ENCODE peak calls at places on chromosomes 13 and 19, in eight cellular contexts. O is IMR-90; C is effector memory CD4-positive, alpha-beta T cell; S is tibial artery; F is upper lobe of right lung; Z is kidney; X is CD8-positive, alpha-beta memory T cell; Y is heart right ventricle. Q is an unnamed sample. For H3K4me1, the result is how much of the 10 kb centered on the place peaks cover.

GRCh38 chr13:97855570-97855970 is 97.9 kb upstream of the IPO5 start:
- DNase-seq in O (peak), C (no peak), S (no peak), F (no peak), Z (no peak), X (no peak), Y (peak), Q (no peak)

GRCh38 chr13:102580552-102581169 is 16.1 kb upstream of the TPP2 start:
- DNase-seq in O (peak), C (no peak), S (no peak), F (no peak), Z (no peak), X (peak), Y (peak), Q (no peak)

GRCh38 chr13:45207319-45207718 is 6.5 kb upstream of the KCTD4 start:
- DNase-seq in O (no peak), C (no peak), S (no peak), F (no peak), Z (no peak), X (no peak), Y (no peak), Q (no peak)

GRCh38 chr13:80558074-80558473 is 217.1 kb upstream of the SPRY2 start:
- DNase-seq in O (no peak), C (no peak), S (no peak), F (no peak), Z (no peak), X (no peak), Y (no peak), Q (no peak)

GRCh38 chr19:16027528-16027927 is 48.8 kb upstream of the TPM4 start:
- DNase-seq in O (no peak), C (no peak), S (no peak), F (no peak), Z (no peak), X (no peak), Y (no peak), Q (no peak)

GRCh38 chr19:36488816-36489138 is 584 bp downstream of the ZNF566 start:
- DNase-seq in O (no peak), C (no peak), S (no peak), F (no peak), Z (no peak), X (no peak), Y (peak), Q (no peak)

GRCh38 chr19:784541-784940 is 12.7 kb upstream of the PTBP1 start:
- DNase-seq in O (no peak), C (no peak), S (no peak), F (no peak), Z (no peak), X (no peak), Y (no peak), Q (no peak)

GRCh38 chr19:15173746-15174404 is 26.9 kb downstream of the NOTCH3 start:
- DNase-seq in O (no peak), C (no peak), S (no peak), F (no peak), Z (no peak), X (no peak), Y (no peak), Q (no peak)

GRCh38 chr13:82698383-82698782 is 1183.9 kb downstream of the SLITRK1 start:
- DNase-seq in O (no peak), C (no peak), S (no peak), F (no peak), Z (no peak), X (no peak), Y (no peak), Q (no peak)

GRCh38 chr13:95403349-95404140 is 102.3 kb upstream of the ABCC4 start:
- DNase-seq in O (no peak), C (no peak), S (no peak), F (no peak), Z (no peak), X (peak), Y (peak), Q (no peak)

GRCh38 chr13:52371736-52372247 is 34.2 kb downstream of the THSD1 start:
- DNase-seq in O (peak), C (no peak), S (no peak), F (no peak), Z (no peak), X (no peak), Y (no peak), Q (no peak)

GRCh38 chr13:26587251-26587650 is 29.8 kb downstream of the WASF3 start:
- DNase-seq in O (no peak), C (no peak), S (no peak), F (no peak), Z (no peak), X (no peak), Y (no peak), Q (no peak)

GRCh38 chr19:6126335-6126974 is 9.0 kb upstream of the ACSBG2 start:
- DNase-seq in O (peak), C (no peak), S (no peak), F (no peak), Z (no peak), X (peak), Y (no peak), Q (no peak)

GRCh38 chr13:27797228-27797624 is 4.9 kb downstream of the GSX1 start:
- DNase-seq in O (peak), C (no peak), S (no peak), F (no peak), Z (no peak), X (no peak), Y (no peak), Q (no peak)

GRCh38 chr19:10769533-10770491 is 51.9 kb downstream of the DNM2 start:
- DNase-seq in O (peak), C (no peak), S (no peak), F (no peak), Z (no peak), X (no peak), Y (peak), Q (peak)

GRCh38 chr19:55644842-55645511 is 1.5 kb downstream of the ZNF581 start:
- DNase-seq in O (no peak), C (no peak), S (no peak), F (no peak), Z (peak), X (no peak), Y (no peak), Q (no peak)

GRCh38 chr19:1860133-1860775 is 3.1 kb downstream of the KLF16 start:
- DNase-seq in O (peak), C (peak), S (no peak), F (no peak), Z (peak), X (peak), Y (peak), Q (no peak)

GRCh38 chr13:40508112-40508511 is 158.3 kb downstream of the FOXO1 start:
- DNase-seq in O (no peak), C (no peak), S (no peak), F (no peak), Z (no peak), X (no peak), Y (peak), Q (no peak)

GRCh38 chr19:47107201-47107952 is 6.2 kb downstream of the ZC3H4 start:
- DNase-seq in O (peak), C (no peak), S (no peak), F (no peak), Z (no peak), X (peak), Y (no peak), Q (no peak)

GRCh38 chr13:100497394-100497793 is 91.2 kb downstream of the GGACT start:
- DNase-seq in O (peak), C (no peak), S (no peak), F (no peak), Z (no peak), X (no peak), Y (no peak), Q (no peak)

GRCh38 chr13:48750588-48751383 is 97.1 kb downstream of the CYSLTR2 start:
- DNase-seq in O (no peak), C (no peak), S (peak), F (no peak), Z (no peak), X (no peak), Y (peak), Q (peak)

GRCh38 chr13:94416454-94417080 is 62.9 kb downstream of the DCT start:
- DNase-seq in O (peak), C (no peak), S (no peak), F (no peak), Z (no peak), X (no peak), Y (no peak), Q (no peak)

GRCh38 chr13:44884076-44884729 is 105.1 kb downstream of the NUFIP1 start:
- DNase-seq in O (peak), C (no peak), S (no peak), F (no peak), Z (no peak), X (no peak), Y (no peak), Q (no peak)

GRCh38 chr19:13841339-13842293 is 35.3 kb upstream of the NANOS3 start:
- DNase-seq in O (no peak), C (peak), S (peak), F (peak), Z (peak), X (peak), Y (peak), Q (no peak)

GRCh38 chr19:38285567-38285966 is 18.5 kb upstream of the C19orf33 start:
- DNase-seq in O (peak), C (no peak), S (no peak), F (no peak), Z (no peak), X (no peak), Y (no peak), Q (no peak)

GRCh38 chr13:48653074-48654054 is at the start of gene CYSLTR2:
- DNase-seq in O (peak), C (peak), S (no peak), F (no peak), Z (no peak), X (peak), Y (peak), Q (no peak)

GRCh38 chr13:35190241-35190640 is 248.2 kb downstream of the NBEA start:
- DNase-seq in O (no peak), C (no peak), S (no peak), F (no peak), Z (no peak), X (no peak), Y (no peak), Q (no peak)

GRCh38 chr19:10152100-10152499 is 32.4 kb upstream of the EIF3G start:
- DNase-seq in O (no peak), C (no peak), S (no peak), F (no peak), Z (no peak), X (no peak), Y (no peak), Q (no peak)

GRCh38 chr13:31739226-31739625 is at the start of gene RXFP2:
- DNase-seq in O (no peak), C (no peak), S (no peak), F (no peak), Z (no peak), X (no peak), Y (no peak), Q (no peak)

GRCh38 chr13:21343659-21344058 is 115.4 kb downstream of the ZDHHC20 start:
- DNase-seq in O (no peak), C (no peak), S (no peak), F (no peak), Z (no peak), X (no peak), Y (no peak), Q (no peak)

GRCh38 chr13:72983085-72983768 is 75.6 kb upstream of the KLF5 start:
- DNase-seq in O (peak), C (no peak), S (no peak), F (peak), Z (no peak), X (no peak), Y (no peak), Q (no peak)

GRCh38 chr13:106596287-106596937 is 28.5 kb upstream of the ARGLU1 start:
- DNase-seq in O (no peak), C (no peak), S (no peak), F (no peak), Z (no peak), X (no peak), Y (no peak), Q (no peak)

GRCh38 chr19:16327911-16328823 is 3.5 kb downstream of the KLF2 start:
- DNase-seq in O (peak), C (peak), S (peak), F (peak), Z (peak), X (peak), Y (peak), Q (peak)

GRCh38 chr13:71412231-71412630 is 454.8 kb downstream of the DACH1 start:
- DNase-seq in O (no peak), C (no peak), S (no peak), F (no peak), Z (no peak), X (no peak), Y (no peak), Q (no peak)

GRCh38 chr19:2253106-2254051 is 2.8 kb downstream of the JSRP1 start:
- DNase-seq in O (no peak), C (no peak), S (no peak), F (no peak), Z (peak), X (peak), Y (no peak), Q (no peak)

GRCh38 chr13:111639196-111639705 is 318.8 kb downstream of the TEX29 start:
- DNase-seq in O (no peak), C (no peak), S (no peak), F (no peak), Z (no peak), X (no peak), Y (no peak), Q (no peak)
- H3K4me1 ChIP-seq in O (under half), C (under half), S (under half), F (under half), Z (under half), X (under half), Y (under half), Q (under half)

GRCh38 chr13:33636955-33637670 is 180.8 kb upstream of the RFC3 start:
- DNase-seq in O (peak), C (no peak), S (no peak), F (no peak), Z (no peak), X (no peak), Y (no peak), Q (no peak)

GRCh38 chr13:33639640-33640080 is 178.3 kb upstream of the RFC3 start:
- DNase-seq in O (no peak), C (no peak), S (no peak), F (no peak), Z (no peak), X (no peak), Y (no peak), Q (no peak)

GRCh38 chr13:33639158-33639557 is 178.8 kb upstream of the RFC3 start:
- DNase-seq in O (peak), C (no peak), S (peak), F (no peak), Z (no peak), X (no peak), Y (no peak), Q (no peak)

GRCh38 chr13:33640832-33641231 is 177.1 kb upstream of the RFC3 start:
- DNase-seq in O (peak), C (no peak), S (no peak), F (no peak), Z (no peak), X (no peak), Y (no peak), Q (no peak)

GRCh38 chr13:33637978-33638743 is 179.8 kb upstream of the RFC3 start:
- DNase-seq in O (peak), C (no peak), S (no peak), F (no peak), Z (no peak), X (no peak), Y (no peak), Q (no peak)
- H3K4me1 ChIP-seq in O (under half), C (under half), S (under half), F (under half), Z (under half), X (under half), Y (under half), Q (half or more)

DNA sequence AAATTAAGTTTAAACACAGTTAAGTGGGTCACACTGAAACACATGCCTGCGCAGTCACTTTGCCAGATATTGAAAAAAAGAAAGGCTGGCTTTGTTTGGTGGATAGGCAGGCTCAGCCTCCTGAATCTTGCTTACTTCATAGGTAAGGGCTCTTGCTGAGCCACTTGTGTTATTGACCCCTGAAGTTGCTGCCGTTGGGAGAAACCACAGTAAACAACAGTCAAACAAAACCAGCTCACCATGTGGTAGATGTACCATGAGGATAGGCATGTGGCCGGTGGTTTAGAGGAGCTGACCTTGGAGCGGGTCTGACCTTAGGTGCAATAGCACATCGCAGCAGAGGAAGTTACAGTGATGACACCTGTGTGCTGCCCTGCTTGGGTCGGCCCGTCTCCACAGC is 52.2 kb downstream of the SPATA13 start:
- DNase-seq in O (no peak), C (no peak), S (no peak), F (no peak), Z (no peak), X (no peak), Y (no peak), Q (no peak)
- H3K4me1 ChIP-seq in O (under half), C (under half), S (under half), F (under half), Z (under half), X (under half), Y (under half), Q (under half)

DNA sequence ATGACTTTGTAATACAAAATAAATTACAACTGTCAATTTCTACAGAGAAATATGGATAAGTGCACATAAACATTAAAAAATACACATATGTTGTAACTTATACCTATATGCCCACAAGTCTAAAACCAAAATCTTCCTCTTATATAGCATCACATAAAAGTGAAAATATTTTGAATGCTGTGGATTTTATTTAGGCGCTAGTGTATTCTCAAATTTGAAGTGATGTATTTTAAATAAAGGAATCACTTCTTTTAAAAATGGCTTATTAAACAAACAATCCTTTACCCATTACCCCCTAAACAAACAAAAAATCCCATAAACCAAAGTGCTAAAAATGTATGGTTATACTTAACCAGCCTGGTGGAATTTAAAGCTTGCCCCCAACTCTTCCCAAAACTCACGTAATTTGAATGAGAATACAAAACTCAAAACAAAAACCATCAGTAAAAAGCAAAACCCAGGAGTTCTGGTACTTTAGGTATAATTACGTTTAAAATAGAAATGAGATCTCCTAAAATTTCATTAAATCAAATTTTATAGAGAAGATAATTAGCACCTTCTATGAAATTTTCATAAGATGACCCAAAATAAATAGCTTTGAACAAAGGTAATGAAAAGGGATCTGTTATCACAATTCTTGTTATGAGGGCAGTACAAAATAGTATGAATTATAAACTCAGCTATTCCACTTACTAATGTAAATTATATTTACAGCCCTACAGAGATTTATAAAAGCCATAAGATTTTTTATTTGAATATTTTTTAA is 63.5 kb downstream of the KCNRG start:
- DNase-seq in O (no peak), C (no peak), S (no peak), F (no peak), Z (no peak), X (no peak), Y (no peak), Q (no peak)
- H3K4me1 ChIP-seq in O (under half), C (under half), S (under half), F (under half), Z (under half), X (under half), Y (under half), Q (half or more)

DNA sequence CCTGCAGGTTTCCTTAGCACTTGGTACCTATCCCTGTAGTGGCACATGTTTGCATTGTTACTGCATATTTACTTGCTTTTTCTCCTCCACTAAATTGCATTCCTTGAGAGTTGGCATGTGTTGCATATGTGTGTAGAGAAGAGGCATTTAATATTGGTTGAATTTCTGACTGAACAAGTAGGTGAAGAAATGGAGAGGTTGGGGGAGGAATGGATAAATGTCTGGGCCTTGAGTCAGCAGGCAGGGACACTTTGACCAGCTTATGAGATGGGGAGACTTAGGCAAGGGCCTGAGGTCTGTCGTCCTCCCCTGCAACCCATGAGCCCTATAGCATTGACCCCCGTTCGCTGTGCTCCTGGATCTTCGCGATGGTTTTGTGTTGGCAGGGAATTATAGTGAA is 2.0 kb upstream of the GPR18 start:
- DNase-seq in O (peak), C (no peak), S (no peak), F (no peak), Z (no peak), X (no peak), Y (no peak), Q (no peak)
- H3K4me1 ChIP-seq in O (under half), C (under half), S (under half), F (under half), Z (under half), X (half or more), Y (under half), Q (under half)